ENCODE peak calls at places on chromosome 22, in five cellular contexts. J is transverse colon, B is lower leg skin, Q is MV-4-11, M is T-helper 2 cell. V is an unnamed sample.

GRCh38 chr22:23149743-23150238 is 4.5 kb downstream of the RAB36 start:
- DNase-seq in J (no peak), B (no peak), Q (no peak), M (no peak), V (no peak)

GRCh38 chr22:31139866-31140716 is at the start of gene PLA2G3:
- DNase-seq in J (no peak), B (peak), Q (no peak), M (no peak), V (peak)

GRCh38 chr22:45709004-45709739 is 37.5 kb downstream of the ATXN10 start:
- DNase-seq in J (no peak), B (no peak), Q (peak), M (no peak), V (no peak)

GRCh38 chr22:32631507-32632245 is 157.1 kb downstream of the FBXO7 start:
- DNase-seq in J (no peak), B (no peak), Q (no peak), M (no peak), V (no peak)

GRCh38 chr22:20987375-20987774 is 5.3 kb downstream of the LZTR1 start:
- DNase-seq in J (no peak), B (no peak), Q (no peak), M (no peak), V (no peak)

GRCh38 chr22:19446603-19447387 is 716 bp downstream of the C22orf39 start:
- DNase-seq in J (peak), B (no peak), Q (no peak), M (no peak), V (peak)

GRCh38 chr22:24216541-24217209 is 28.2 kb downstream of the GGT5 start:
- DNase-seq in J (no peak), B (no peak), Q (no peak), M (no peak), V (no peak)

GRCh38 chr22:23113067-23113846 is 28.5 kb downstream of the RSPH14 start:
- DNase-seq in J (no peak), B (no peak), Q (no peak), M (no peak), V (no peak)

GRCh38 chr22:33896801-33897620 is 23.3 kb downstream of the LARGE1 start:
- DNase-seq in J (no peak), B (no peak), Q (no peak), M (no peak), V (no peak)

GRCh38 chr22:38455063-38455529 is at the start of gene KCNJ4:
- DNase-seq in J (no peak), B (no peak), Q (no peak), M (no peak), V (no peak)

GRCh38 chr22:41910599-41911291 is 4.1 kb downstream of the SHISA8 start:
- DNase-seq in J (no peak), B (no peak), Q (no peak), M (no peak), V (no peak)

GRCh38 chr22:49583341-49583740 is 244.3 kb downstream of the BRD1 start:
- DNase-seq in J (peak), B (no peak), Q (no peak), M (no peak), V (no peak)

GRCh38 chr22:37309221-37310074 is 27.1 kb downstream of the CYTH4 start:
- DNase-seq in J (peak), B (no peak), Q (peak), M (no peak), V (no peak)

GRCh38 chr22:49301398-49302149 is 526.1 kb downstream of the BRD1 start:
- DNase-seq in J (no peak), B (no peak), Q (no peak), M (no peak), V (no peak)

GRCh38 chr22:45996241-45997076 is 19.5 kb upstream of the WNT7B start:
- DNase-seq in J (peak), B (no peak), Q (peak), M (no peak), V (no peak)

GRCh38 chr22:46499798-46500174 is 37.6 kb downstream of the CELSR1 start:
- DNase-seq in J (no peak), B (no peak), Q (no peak), M (no peak), V (no peak)

GRCh38 chr22:20750461-20751184 is 23.3 kb upstream of the SERPIND1 start:
- DNase-seq in J (peak), B (peak), Q (peak), M (no peak), V (peak)

GRCh38 chr22:44259366-44260215 is 53.2 kb downstream of the SHISAL1 start:
- DNase-seq in J (no peak), B (no peak), Q (no peak), M (no peak), V (no peak)

GRCh38 chr22:46453006-46453828 is 84.2 kb downstream of the CELSR1 start:
- DNase-seq in J (no peak), B (no peak), Q (no peak), M (no peak), V (no peak)

GRCh38 chr22:39663751-39664150 is 93.2 kb downstream of the CACNA1I start:
- DNase-seq in J (peak), B (no peak), Q (no peak), M (no peak), V (peak)

GRCh38 chr22:25404556-25404922 is 159.9 kb upstream of the GRK3 start:
- DNase-seq in J (no peak), B (no peak), Q (no peak), M (no peak), V (no peak)

GRCh38 chr22:47612136-47612910 is 849.9 kb downstream of the TBC1D22A start:
- DNase-seq in J (no peak), B (no peak), Q (no peak), M (no peak), V (no peak)

GRCh38 chr22:20009018-20009482 is 7.6 kb downstream of the ARVCF start:
- DNase-seq in J (no peak), B (no peak), Q (no peak), M (no peak), V (no peak)

GRCh38 chr22:37991738-37992442 is 7.5 kb upstream of the SOX10 start:
- DNase-seq in J (no peak), B (no peak), Q (no peak), M (no peak), V (no peak)

GRCh38 chr22:25702046-25702445 is 39.9 kb upstream of the MYO18B start:
- DNase-seq in J (no peak), B (no peak), Q (peak), M (no peak), V (no peak)

GRCh38 chr22:38027487-38027886 is 29.7 kb upstream of the PICK1 start:
- DNase-seq in J (no peak), B (no peak), Q (no peak), M (no peak), V (no peak)

GRCh38 chr22:29343313-29343805 is 27.9 kb upstream of the RASL10A start:
- DNase-seq in J (no peak), B (no peak), Q (no peak), M (no peak), V (no peak)

GRCh38 chr22:40310081-40310770 is 36.1 kb upstream of the ADSL start:
- DNase-seq in J (peak), B (no peak), Q (no peak), M (no peak), V (no peak)

GRCh38 chr22:43971112-43971511 is 15.9 kb downstream of the SAMM50 start:
- DNase-seq in J (no peak), B (no peak), Q (no peak), M (no peak), V (no peak)

GRCh38 chr22:17878970-17879369 is 104.7 kb upstream of the BID start:
- DNase-seq in J (no peak), B (no peak), Q (no peak), M (no peak), V (no peak)

GRCh38 chr22:37708580-37709444 is 12.0 kb downstream of the TRIOBP start:
- DNase-seq in J (no peak), B (no peak), Q (peak), M (no peak), V (no peak)

GRCh38 chr22:37205046-37205445 is 7.2 kb downstream of the SSTR3 start:
- DNase-seq in J (no peak), B (no peak), Q (no peak), M (no peak), V (no peak)

GRCh38 chr22:36871669-36872081 is 10.9 kb downstream of the NCF4 start:
- DNase-seq in J (no peak), B (no peak), Q (no peak), M (no peak), V (no peak)

GRCh38 chr22:40178417-40179409 is 988 bp downstream of the TNRC6B start:
- DNase-seq in J (peak), B (no peak), Q (peak), M (no peak), V (peak)

GRCh38 chr22:20010307-20011122 is 6.1 kb downstream of the ARVCF start:
- DNase-seq in J (no peak), B (no peak), Q (no peak), M (no peak), V (no peak)

GRCh38 chr22:37234736-37235711 is 9.0 kb downstream of the RAC2 start:
- DNase-seq in J (peak), B (no peak), Q (no peak), M (no peak), V (no peak)

GRCh38 chr22:17313591-17313990 is 55.7 kb upstream of the CECR2 start:
- DNase-seq in J (no peak), B (no peak), Q (no peak), M (no peak), V (no peak)

GRCh38 chr22:46065733-46066454 is 84.4 kb upstream of the PPARA start:
- DNase-seq in J (no peak), B (no peak), Q (no peak), M (no peak), V (no peak)

GRCh38 chr22:49540571-49541450 is 286.9 kb downstream of the BRD1 start:
- DNase-seq in J (peak), B (no peak), Q (no peak), M (no peak), V (no peak)